ENCODE peak calls at places on chromosomes 5 and 9, in nine cellular contexts. U is NCI-H774, X is anterior cingulate cortex, P is T47D, C is germinal center, B is HT-29, G is NCI-H460, L is astrocyte of the hippocampus, W is cardiac muscle cell. Z is an unnamed sample.
A peak's percentile ranks its signal among the peaks of the same experiment; 100 is the strongest.

GRCh38 chr5:120306331-120306730 is 157.8 kb upstream of the PRR16 start:
- DNase-seq in U (no peak), X (no peak), P (no peak), C (no peak), B (no peak), G (no peak), L (no peak), W (no peak), Z (no peak)

GRCh38 chr5:88719434-88719833 is 163.6 kb downstream of the MEF2C start:
- DNase-seq in U (no peak), X (no peak), P (no peak), C (no peak), B (no peak), G (no peak), L (no peak), W (no peak), Z (no peak)

GRCh38 chr9:92963831-92964606 is 16.7 kb downstream of the FGD3 start:
- DNase-seq in U (no peak), X (no peak), P (no peak), C (peak; percentile 68), B (no peak), G (no peak), L (no peak), W (no peak), Z (no peak)

GRCh38 chr5:88398316-88398715 is 129.7 kb upstream of the TMEM161B start:
- DNase-seq in U (no peak), X (no peak), P (no peak), C (no peak), B (no peak), G (no peak), L (peak; percentile 67), W (no peak), Z (no peak)

GRCh38 chr5:68505917-68506860 is 290.6 kb downstream of the PIK3R1 start:
- DNase-seq in U (no peak), X (no peak), P (no peak), C (no peak), B (peak; percentile 83), G (no peak), L (no peak), W (no peak), Z (no peak)

GRCh38 chr9:92735907-92736600 is 28.6 kb downstream of the BICD2 start:
- DNase-seq in U (no peak), X (no peak), P (no peak), C (no peak), B (no peak), G (no peak), L (no peak), W (no peak), Z (no peak)

GRCh38 chr9:9100070-9100469 is 1300.5 kb upstream of the DMAC1 start:
- DNase-seq in U (no peak), X (no peak), P (no peak), C (no peak), B (no peak), G (no peak), L (no peak), W (no peak), Z (no peak)

GRCh38 chr9:20351715-20352114 is 270.6 kb downstream of the MLLT3 start:
- DNase-seq in U (no peak), X (no peak), P (no peak), C (no peak), B (no peak), G (no peak), L (peak; percentile 22), W (no peak), Z (no peak)

GRCh38 chr9:133895335-133895734 is 96.8 kb downstream of the VAV2 start:
- DNase-seq in U (no peak), X (no peak), P (no peak), C (no peak), B (no peak), G (no peak), L (no peak), W (no peak), Z (no peak)

GRCh38 chr5:620586-621180 is 8.5 kb downstream of the CEP72 start:
- DNase-seq in U (no peak), X (no peak), P (no peak), C (no peak), B (no peak), G (no peak), L (no peak), W (no peak), Z (no peak)

GRCh38 chr5:142906863-142907671 is 136.9 kb downstream of the ARHGAP26 start:
- DNase-seq in U (no peak), X (no peak), P (no peak), C (no peak), B (no peak), G (no peak), L (no peak), W (no peak), Z (no peak)

GRCh38 chr5:159657298-159657697 is 259.0 kb upstream of the ADRA1B start:
- DNase-seq in U (no peak), X (no peak), P (no peak), C (no peak), B (no peak), G (no peak), L (no peak), W (no peak), Z (no peak)

GRCh38 chr9:16705121-16705604 is 165.3 kb downstream of the BNC2 start:
- DNase-seq in U (no peak), X (no peak), P (no peak), C (peak; percentile 2), B (no peak), G (peak; percentile 86), L (peak; percentile 99), W (peak; percentile 93), Z (peak; percentile 45)

GRCh38 chr9:1044643-1045042 is 5.5 kb upstream of the DMRT2 start:
- DNase-seq in U (no peak), X (no peak), P (no peak), C (no peak), B (no peak), G (no peak), L (no peak), W (no peak), Z (no peak)

GRCh38 chr5:171851251-171851650 is 65.6 kb downstream of the SMIM23 start:
- DNase-seq in U (no peak), X (no peak), P (no peak), C (no peak), B (no peak), G (no peak), L (no peak), W (no peak), Z (no peak)

GRCh38 chr9:68834931-68835520 is 130.0 kb downstream of the PIP5K1B start:
- DNase-seq in U (no peak), X (no peak), P (no peak), C (no peak), B (no peak), G (no peak), L (no peak), W (no peak), Z (no peak)

GRCh38 chr5:132010645-132011560 is 555 bp downstream of the ACSL6 start:
- DNase-seq in U (no peak), X (no peak), P (no peak), C (no peak), B (no peak), G (no peak), L (no peak), W (no peak), Z (no peak)

GRCh38 chr5:76838481-76839261 is 11.1 kb upstream of the S100Z start:
- DNase-seq in U (no peak), X (no peak), P (no peak), C (no peak), B (peak; percentile 86), G (no peak), L (peak; percentile 91), W (no peak), Z (no peak)